ENCODE peak calls at places on chromosomes 6 and 20, in nine cellular contexts. X is endodermal cell; K is NCI-H1092 treated with DMSO at 0.1 percent for 48 hours; S is A172; R is NCI-H1417; F is M059J; O is GM23248; C is effector CD4-positive, alpha-beta T cell; Y is activated T-cell treated with anti-CD3 and anti-CD28 coated beads, Interleukin-2, amount 50 U/mL, for 48 hours. N is an unnamed sample.

GRCh38 chr20:47800619-47801018 is 15.3 kb upstream of the SULF2 start:
- DNase-seq in X (no peak), K (no peak), S (no peak), R (no peak), F (no peak), O (no peak), C (no peak), Y (no peak), N (no peak)

GRCh38 chr6:125310994-125311649 is 9.4 kb upstream of the HDDC2 start:
- DNase-seq in X (peak), K (peak), S (peak), R (peak), F (peak), O (peak), C (peak), Y (no peak), N (no peak)

GRCh38 chr6:170051229-170052172 is 239.4 kb downstream of the DLL1 start:
- DNase-seq in X (no peak), K (no peak), S (no peak), R (no peak), F (no peak), O (no peak), C (no peak), Y (no peak), N (no peak)

GRCh38 chr6:85449818-85450577 is at the start of gene NT5E:
- DNase-seq in X (peak), K (no peak), S (peak), R (no peak), F (peak), O (peak), C (no peak), Y (peak), N (peak)

GRCh38 chr20:23229989-23230388 is 120.6 kb upstream of the NXT1 start:
- DNase-seq in X (no peak), K (no peak), S (no peak), R (no peak), F (no peak), O (no peak), C (no peak), Y (no peak), N (no peak)

GRCh38 chr6:35516712-35517111 is 4.0 kb upstream of the TULP1 start:
- DNase-seq in X (no peak), K (no peak), S (no peak), R (no peak), F (no peak), O (no peak), C (no peak), Y (no peak), N (no peak)

GRCh38 chr6:162621246-162621645 is 106.3 kb downstream of the PRKN start:
- DNase-seq in X (peak), K (no peak), S (peak), R (no peak), F (peak), O (peak), C (no peak), Y (peak), N (no peak)

GRCh38 chr6:89048985-89049384 is 31.6 kb upstream of the PNRC1 start:
- DNase-seq in X (no peak), K (no peak), S (peak), R (no peak), F (peak), O (peak), C (no peak), Y (no peak), N (no peak)

GRCh38 chr6:169229611-169230321 is 23.9 kb downstream of the THBS2 start:
- DNase-seq in X (no peak), K (no peak), S (no peak), R (no peak), F (no peak), O (peak), C (no peak), Y (no peak), N (no peak)

GRCh38 chr20:57078101-57078500 is 188.3 kb downstream of the BMP7 start:
- DNase-seq in X (no peak), K (no peak), S (no peak), R (no peak), F (peak), O (no peak), C (no peak), Y (no peak), N (no peak)

GRCh38 chr6:66065313-66065712 is 358.3 kb upstream of the EYS start:
- DNase-seq in X (no peak), K (no peak), S (no peak), R (no peak), F (no peak), O (no peak), C (no peak), Y (no peak), N (no peak)

GRCh38 chr6:145071836-145072235 is 663.5 kb downstream of the EPM2A start:
- DNase-seq in X (no peak), K (no peak), S (peak), R (no peak), F (peak), O (peak), C (no peak), Y (no peak), N (no peak)

GRCh38 chr20:45306431-45306982 is at the start of gene RBPJL:
- DNase-seq in X (peak), K (no peak), S (no peak), R (no peak), F (no peak), O (peak), C (peak), Y (peak), N (no peak)

GRCh38 chr6:79506251-79506650 is 31.0 kb downstream of the LCA5 start:
- DNase-seq in X (no peak), K (no peak), S (no peak), R (no peak), F (no peak), O (peak), C (no peak), Y (no peak), N (no peak)

GRCh38 chr20:50133041-50133440 is 20.1 kb upstream of the UBE2V1 start:
- DNase-seq in X (no peak), K (no peak), S (no peak), R (peak), F (no peak), O (no peak), C (no peak), Y (no peak), N (no peak)

GRCh38 chr6:37077459-37078296 is 72.2 kb downstream of the FGD2 start:
- DNase-seq in X (peak), K (no peak), S (peak), R (no peak), F (no peak), O (peak), C (no peak), Y (no peak), N (peak)

GRCh38 chr6:6494677-6495076 is 93.8 kb upstream of the LY86 start:
- DNase-seq in X (peak), K (no peak), S (no peak), R (no peak), F (peak), O (peak), C (no peak), Y (peak), N (peak)

GRCh38 chr20:45459606-45460005 is 9.9 kb upstream of the WFDC2 start:
- DNase-seq in X (no peak), K (no peak), S (no peak), R (no peak), F (no peak), O (peak), C (no peak), Y (no peak), N (no peak)

GRCh38 chr6:73062837-73063236 is 162.5 kb downstream of the KHDC1L start:
- DNase-seq in X (no peak), K (no peak), S (peak), R (no peak), F (peak), O (no peak), C (no peak), Y (no peak), N (no peak)

GRCh38 chr6:41093729-41094128 is 21.0 kb downstream of the NFYA start:
- DNase-seq in X (no peak), K (no peak), S (no peak), R (no peak), F (no peak), O (peak), C (no peak), Y (no peak), N (no peak)

GRCh38 chr6:162090734-162091133 is 636.8 kb downstream of the PRKN start:
- DNase-seq in X (no peak), K (no peak), S (peak), R (no peak), F (no peak), O (peak), C (no peak), Y (no peak), N (no peak)

GRCh38 chr6:31114540-31114876 is at the start of gene PSORS1C1:
- DNase-seq in X (peak), K (no peak), S (peak), R (no peak), F (peak), O (peak), C (no peak), Y (no peak), N (peak)

GRCh38 chr6:11727995-11728961 is 50.3 kb downstream of the ADTRP start:
- DNase-seq in X (no peak), K (no peak), S (no peak), R (no peak), F (no peak), O (no peak), C (no peak), Y (peak), N (no peak)

N was measured in heart left ventricle.